ENCODE peak calls at places on chromosomes 16 and 17, in nine cellular contexts. One of them, this sample, is unnamed.

GRCh38 chr17:36132421-36132831 is 28.8 kb downstream of the CCL4 start:
- DNase-seq in astrocyte of the spinal cord: no peak
- DNase-seq in bronchial epithelial cell: no peak
- DNase-seq in mesendoderm: no peak
- DNase-seq in dorsolateral prefrontal cortex: no peak
- DNase-seq in fibroblast of mammary gland: no peak
- DNase-seq in cardiac fibroblast: no peak
- DNase-seq in prostate gland: no peak
- DNase-seq in A549: no peak
- DNase-seq in this sample: no peak

GRCh38 chr17:13306310-13306962 is 288.6 kb upstream of the ELAC2 start:
- DNase-seq in fibroblast of mammary gland: peak; percentile 96
- DNase-seq in cardiac fibroblast: peak; percentile 93
- DNase-seq in astrocyte of the spinal cord: peak; percentile 84
- DNase-seq in prostate gland: no peak
- DNase-seq in bronchial epithelial cell: peak; percentile 23
- DNase-seq in dorsolateral prefrontal cortex: no peak
- DNase-seq in mesendoderm: peak; percentile 91
- DNase-seq in A549: peak; percentile 81
- DNase-seq in this sample: peak; percentile 13

GRCh38 chr16:50955311-50955710 is 195.8 kb downstream of the SALL1 start:
- DNase-seq in prostate gland: no peak
- DNase-seq in A549: no peak
- DNase-seq in bronchial epithelial cell: no peak
- DNase-seq in fibroblast of mammary gland: no peak
- DNase-seq in cardiac fibroblast: no peak
- DNase-seq in dorsolateral prefrontal cortex: no peak
- DNase-seq in mesendoderm: no peak
- DNase-seq in astrocyte of the spinal cord: no peak
- DNase-seq in this sample: no peak

GRCh38 chr17:77186141-77186604 is 45.4 kb downstream of the SEC14L1 start:
- DNase-seq in astrocyte of the spinal cord: no peak
- DNase-seq in A549: no peak
- DNase-seq in fibroblast of mammary gland: no peak
- DNase-seq in cardiac fibroblast: no peak
- DNase-seq in bronchial epithelial cell: no peak
- DNase-seq in prostate gland: no peak
- DNase-seq in dorsolateral prefrontal cortex: peak; percentile 63
- DNase-seq in mesendoderm: no peak
- DNase-seq in this sample: no peak

GRCh38 chr16:78926723-78927200 is 673.8 kb downstream of the MAF start:
- DNase-seq in dorsolateral prefrontal cortex: peak; percentile 11
- DNase-seq in prostate gland: no peak
- DNase-seq in A549: no peak
- DNase-seq in astrocyte of the spinal cord: no peak
- DNase-seq in cardiac fibroblast: no peak
- DNase-seq in bronchial epithelial cell: no peak
- DNase-seq in fibroblast of mammary gland: no peak
- DNase-seq in mesendoderm: no peak
- DNase-seq in this sample: no peak

GRCh38 chr17:55817273-55817709 is 66.4 kb downstream of the PCTP start:
- DNase-seq in bronchial epithelial cell: no peak
- DNase-seq in prostate gland: no peak
- DNase-seq in cardiac fibroblast: peak; percentile 1
- DNase-seq in astrocyte of the spinal cord: no peak
- DNase-seq in A549: no peak
- DNase-seq in dorsolateral prefrontal cortex: no peak
- DNase-seq in mesendoderm: no peak
- DNase-seq in fibroblast of mammary gland: no peak
- DNase-seq in this sample: no peak

GRCh38 chr17:41131979-41132378 is 8.0 kb upstream of the KRTAP4-12 start:
- DNase-seq in dorsolateral prefrontal cortex: no peak
- DNase-seq in fibroblast of mammary gland: peak; percentile 19
- DNase-seq in cardiac fibroblast: peak; percentile 12
- DNase-seq in mesendoderm: no peak
- DNase-seq in astrocyte of the spinal cord: no peak
- DNase-seq in A549: peak; percentile 27
- DNase-seq in bronchial epithelial cell: peak; percentile 93
- DNase-seq in prostate gland: no peak
- DNase-seq in this sample: peak; percentile 83

GRCh38 chr17:83144421-83145357 is 65.3 kb downstream of the METRNL start:
- DNase-seq in dorsolateral prefrontal cortex: no peak
- DNase-seq in fibroblast of mammary gland: peak; percentile 76
- DNase-seq in bronchial epithelial cell: no peak
- DNase-seq in astrocyte of the spinal cord: peak; percentile 50
- DNase-seq in A549: no peak
- DNase-seq in prostate gland: no peak
- DNase-seq in cardiac fibroblast: no peak
- DNase-seq in mesendoderm: no peak
- DNase-seq in this sample: no peak

GRCh38 chr17:6361733-6362132 is 73.2 kb downstream of the AIPL1 start:
- DNase-seq in fibroblast of mammary gland: no peak
- DNase-seq in bronchial epithelial cell: no peak
- DNase-seq in prostate gland: no peak
- DNase-seq in mesendoderm: peak; percentile 53
- DNase-seq in A549: no peak
- DNase-seq in dorsolateral prefrontal cortex: no peak
- DNase-seq in astrocyte of the spinal cord: no peak
- DNase-seq in cardiac fibroblast: no peak
- DNase-seq in this sample: no peak

GRCh38 chr17:28041844-28042656 is 427 bp upstream of the NLK start:
- DNase-seq in mesendoderm: peak; percentile 36
- DNase-seq in A549: no peak
- DNase-seq in prostate gland: no peak
- DNase-seq in astrocyte of the spinal cord: no peak
- DNase-seq in cardiac fibroblast: no peak
- DNase-seq in fibroblast of mammary gland: peak; percentile 29
- DNase-seq in bronchial epithelial cell: peak; percentile 39
- DNase-seq in dorsolateral prefrontal cortex: no peak
- DNase-seq in this sample: peak; percentile 32

GRCh38 chr17:28041068-28041843 is 1.2 kb upstream of the NLK start:
- DNase-seq in fibroblast of mammary gland: peak; percentile 100
- DNase-seq in A549: peak; percentile 100
- DNase-seq in mesendoderm: peak; percentile 100
- DNase-seq in astrocyte of the spinal cord: peak; percentile 100
- DNase-seq in bronchial epithelial cell: peak; percentile 98
- DNase-seq in dorsolateral prefrontal cortex: peak; percentile 99
- DNase-seq in cardiac fibroblast: peak; percentile 100
- DNase-seq in prostate gland: peak; percentile 99
- DNase-seq in this sample: peak; percentile 100

GRCh38 chr17:28043296-28043695 is 819 bp downstream of the NLK start:
- DNase-seq in astrocyte of the spinal cord: no peak
- DNase-seq in prostate gland: no peak
- DNase-seq in dorsolateral prefrontal cortex: no peak
- DNase-seq in bronchial epithelial cell: no peak
- DNase-seq in mesendoderm: no peak
- DNase-seq in A549: no peak
- DNase-seq in cardiac fibroblast: no peak
- DNase-seq in fibroblast of mammary gland: no peak
- DNase-seq in this sample: no peak

GRCh38 chr17:28042657-28042720 is at the start of gene NLK:
- DNase-seq in cardiac fibroblast: no peak
- DNase-seq in dorsolateral prefrontal cortex: no peak
- DNase-seq in mesendoderm: no peak
- DNase-seq in fibroblast of mammary gland: no peak
- DNase-seq in A549: no peak
- DNase-seq in bronchial epithelial cell: no peak
- DNase-seq in astrocyte of the spinal cord: no peak
- DNase-seq in prostate gland: no peak
- DNase-seq in this sample: no peak

DNA sequence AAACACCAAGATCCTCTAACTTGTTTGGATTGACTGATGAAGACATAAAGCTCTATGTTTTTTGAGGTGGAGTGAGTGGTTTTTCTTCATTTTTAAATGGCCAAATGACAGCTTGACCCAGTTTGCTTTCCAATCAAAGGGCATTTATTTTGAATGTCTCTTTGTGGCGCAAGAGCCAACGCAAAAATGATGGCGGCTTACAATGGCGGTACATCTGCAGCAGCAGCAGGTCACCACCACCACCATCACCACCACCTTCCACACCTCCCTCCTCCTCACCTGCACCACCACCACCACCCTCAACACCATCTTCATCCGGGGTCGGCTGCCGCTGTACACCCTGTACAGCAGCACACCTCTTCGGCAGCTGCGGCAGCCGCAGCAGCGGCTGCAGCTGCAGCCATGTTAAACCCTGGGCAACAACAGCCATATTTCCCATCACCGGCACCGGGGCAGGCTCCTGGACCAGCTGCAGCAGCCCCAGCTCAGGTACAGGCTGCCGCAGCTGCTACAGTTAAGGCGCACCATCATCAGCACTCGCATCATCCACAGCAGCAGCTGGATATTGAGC is 329 bp downstream of the NLK start:
- DNase-seq in A549: no peak
- DNase-seq in cardiac fibroblast: no peak
- DNase-seq in fibroblast of mammary gland: no peak
- DNase-seq in mesendoderm: no peak
- DNase-seq in prostate gland: no peak
- DNase-seq in dorsolateral prefrontal cortex: no peak
- DNase-seq in bronchial epithelial cell: no peak
- DNase-seq in astrocyte of the spinal cord: no peak
- DNase-seq in this sample: no peak
- H3K4me3 ChIP-seq in A549: peak overlapping the region; percentile 78
- H3K4me3 ChIP-seq in cardiac fibroblast: peak overlapping the region; percentile 83
- H3K4me3 ChIP-seq in fibroblast of mammary gland: peak overlapping the region; percentile 81
- H3K4me3 ChIP-seq in mesendoderm: no peak overlapping the region
- H3K4me3 ChIP-seq in prostate gland: peak overlapping the region; percentile 95
- H3K4me3 ChIP-seq in dorsolateral prefrontal cortex: peak overlapping the region; percentile 76
- H3K4me3 ChIP-seq in bronchial epithelial cell: no peak overlapping the region
- H3K4me3 ChIP-seq in astrocyte of the spinal cord: peak overlapping the region; percentile 89
- H3K4me3 ChIP-seq in this sample: peak overlapping the region; percentile 68

GRCh38 chr17:72590882-72591499 is 470.2 kb downstream of the SOX9 start:
- DNase-seq in dorsolateral prefrontal cortex: no peak
- DNase-seq in prostate gland: no peak
- DNase-seq in astrocyte of the spinal cord: no peak
- DNase-seq in fibroblast of mammary gland: no peak
- DNase-seq in A549: peak; percentile 49
- DNase-seq in bronchial epithelial cell: no peak
- DNase-seq in mesendoderm: no peak
- DNase-seq in cardiac fibroblast: peak; percentile 25
- DNase-seq in this sample: peak; percentile 41
- H3K4me3 ChIP-seq in dorsolateral prefrontal cortex: peak overlapping the region; percentile 68
- H3K4me3 ChIP-seq in prostate gland: peak overlapping the region; percentile 40
- H3K4me3 ChIP-seq in astrocyte of the spinal cord: peak overlapping the region; percentile 88
- H3K4me3 ChIP-seq in fibroblast of mammary gland: peak overlapping the region; percentile 73
- H3K4me3 ChIP-seq in A549: peak overlapping the region; percentile 78
- H3K4me3 ChIP-seq in bronchial epithelial cell: peak overlapping the region; percentile 90
- H3K4me3 ChIP-seq in mesendoderm: no peak overlapping the region
- H3K4me3 ChIP-seq in cardiac fibroblast: peak overlapping the region; percentile 86
- H3K4me3 ChIP-seq in this sample: peak overlapping the region; percentile 99

GRCh38 chr16:86565644-86566511 is 751 bp upstream of the FOXC2 start:
- DNase-seq in dorsolateral prefrontal cortex: no peak
- DNase-seq in astrocyte of the spinal cord: no peak
- DNase-seq in mesendoderm: peak; percentile 34
- DNase-seq in A549: no peak
- DNase-seq in prostate gland: no peak
- DNase-seq in bronchial epithelial cell: no peak
- DNase-seq in fibroblast of mammary gland: no peak
- DNase-seq in cardiac fibroblast: peak; percentile 62
- DNase-seq in this sample: no peak
- H3K4me3 ChIP-seq in dorsolateral prefrontal cortex: no peak overlapping the region
- H3K4me3 ChIP-seq in astrocyte of the spinal cord: peak overlapping the region; percentile 99
- H3K4me3 ChIP-seq in mesendoderm: no peak overlapping the region
- H3K4me3 ChIP-seq in A549: no peak overlapping the region
- H3K4me3 ChIP-seq in prostate gland: no peak overlapping the region
- H3K4me3 ChIP-seq in bronchial epithelial cell: no peak overlapping the region
- H3K4me3 ChIP-seq in fibroblast of mammary gland: peak overlapping the region; percentile 47
- H3K4me3 ChIP-seq in cardiac fibroblast: peak overlapping the region; percentile 87
- H3K4me3 ChIP-seq in this sample: no peak overlapping the region

GRCh38 chr16:10919003-10919351 is 23.3 kb downstream of the DEXI start:
- DNase-seq in dorsolateral prefrontal cortex: no peak
- DNase-seq in bronchial epithelial cell: no peak
- DNase-seq in mesendoderm: no peak
- DNase-seq in cardiac fibroblast: no peak
- DNase-seq in astrocyte of the spinal cord: no peak
- DNase-seq in prostate gland: no peak
- DNase-seq in A549: no peak
- DNase-seq in fibroblast of mammary gland: no peak
- DNase-seq in this sample: no peak

GRCh38 chr16:10920726-10921427 is 21.4 kb downstream of the DEXI start:
- DNase-seq in astrocyte of the spinal cord: no peak
- DNase-seq in A549: no peak
- DNase-seq in prostate gland: no peak
- DNase-seq in dorsolateral prefrontal cortex: no peak
- DNase-seq in bronchial epithelial cell: no peak
- DNase-seq in mesendoderm: no peak
- DNase-seq in cardiac fibroblast: no peak
- DNase-seq in fibroblast of mammary gland: no peak
- DNase-seq in this sample: peak; percentile 40

GRCh38 chr16:10921536-10922327 is 20.5 kb downstream of the DEXI start:
- DNase-seq in mesendoderm: no peak
- DNase-seq in bronchial epithelial cell: no peak
- DNase-seq in prostate gland: no peak
- DNase-seq in fibroblast of mammary gland: peak; percentile 33
- DNase-seq in astrocyte of the spinal cord: no peak
- DNase-seq in cardiac fibroblast: peak; percentile 43
- DNase-seq in dorsolateral prefrontal cortex: no peak
- DNase-seq in A549: no peak
- DNase-seq in this sample: no peak

GRCh38 chr16:10916534-10916933 is 25.7 kb downstream of the DEXI start:
- DNase-seq in cardiac fibroblast: no peak
- DNase-seq in prostate gland: no peak
- DNase-seq in dorsolateral prefrontal cortex: no peak
- DNase-seq in astrocyte of the spinal cord: no peak
- DNase-seq in fibroblast of mammary gland: no peak
- DNase-seq in mesendoderm: no peak
- DNase-seq in A549: no peak
- DNase-seq in bronchial epithelial cell: no peak
- DNase-seq in this sample: no peak

DNA sequence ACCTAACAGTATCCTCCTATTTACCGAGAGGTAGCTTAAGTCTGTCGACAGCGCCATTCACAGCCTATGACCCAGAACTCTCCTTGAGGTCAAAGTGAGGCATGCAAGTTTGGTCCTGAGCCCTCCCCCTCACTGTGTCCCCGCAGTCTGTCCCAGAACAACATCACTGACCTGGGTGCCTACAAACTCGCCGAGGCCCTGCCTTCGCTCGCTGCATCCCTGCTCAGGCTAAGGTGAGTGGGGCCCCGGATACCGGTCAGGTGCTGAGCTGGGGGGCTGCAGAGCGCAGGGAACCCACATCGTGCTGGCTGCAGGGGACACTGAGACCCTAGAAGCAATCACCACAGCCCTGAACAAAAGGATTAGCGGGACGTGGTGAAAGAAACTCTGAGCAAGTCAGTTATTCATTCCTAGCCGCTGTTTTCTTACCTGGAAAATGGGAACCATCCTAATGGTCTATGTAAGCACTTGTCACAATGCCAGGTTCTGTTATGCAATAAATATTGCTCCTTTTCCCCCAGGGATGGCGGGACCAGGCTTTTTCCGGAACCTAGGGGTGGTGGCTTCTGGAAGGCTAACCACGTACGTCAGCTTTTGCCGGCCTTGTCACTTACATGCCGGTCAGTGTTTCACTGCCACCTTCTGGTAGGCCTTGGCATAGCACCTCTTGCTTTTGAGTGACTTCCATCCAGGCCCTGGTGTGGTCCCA is 23.8 kb downstream of the DEXI start:
- DNase-seq in cardiac fibroblast: peak; percentile 97
- DNase-seq in bronchial epithelial cell: peak; percentile 89
- DNase-seq in astrocyte of the spinal cord: peak; percentile 91
- DNase-seq in dorsolateral prefrontal cortex: peak; percentile 88
- DNase-seq in A549: peak; percentile 92
- DNase-seq in fibroblast of mammary gland: peak; percentile 96
- DNase-seq in prostate gland: peak; percentile 91
- DNase-seq in mesendoderm: peak; percentile 94
- DNase-seq in this sample: peak; percentile 94
- H3K4me3 ChIP-seq in cardiac fibroblast: no peak overlapping the region
- H3K4me3 ChIP-seq in bronchial epithelial cell: no peak overlapping the region
- H3K4me3 ChIP-seq in astrocyte of the spinal cord: peak overlapping the region; percentile 11
- H3K4me3 ChIP-seq in dorsolateral prefrontal cortex: peak overlapping the region; percentile 43
- H3K4me3 ChIP-seq in A549: no peak overlapping the region
- H3K4me3 ChIP-seq in fibroblast of mammary gland: no peak overlapping the region
- H3K4me3 ChIP-seq in prostate gland: peak overlapping the region; percentile 9
- H3K4me3 ChIP-seq in mesendoderm: no peak overlapping the region
- H3K4me3 ChIP-seq in this sample: no peak overlapping the region